ENCODE peak calls at places on chromosomes 11 and 22, in six cellular contexts. C is cardiac muscle cell; X is neural progenitor cell; Z is left lung; J is fibroblast of lung; L is effector memory CD4-positive, alpha-beta T cell. M is an unnamed sample. For H3K4me1, the result is how much of the 10 kb centered on the place peaks cover.

GRCh38 chr11:1467270-1467669 is 19.3 kb downstream of the MOB2 start:
- DNase-seq in Z (no peak), X (no peak), C (no peak), J (no peak), L (no peak), M (no peak)

GRCh38 chr11:69525516-69526452 is 44.3 kb downstream of the LINC01488 start:
- DNase-seq in J (no peak), X (no peak), Z (no peak), L (no peak), C (no peak), M (no peak)

GRCh38 chr11:67534070-67534679 is 10.9 kb upstream of the CABP2 start:
- DNase-seq in X (peak), J (no peak), L (no peak), C (no peak), Z (no peak), M (no peak)

GRCh38 chr11:63922673-63923192 is 5.8 kb upstream of the RCOR2 start:
- DNase-seq in X (no peak), C (no peak), Z (no peak), J (no peak), L (no peak), M (no peak)

GRCh38 chr22:19287889-19288288 is 3.6 kb downstream of the CLTCL1 start:
- DNase-seq in J (peak), C (peak), Z (no peak), L (no peak), X (no peak), M (no peak)

GRCh38 chr11:132024587-132025295 is 654.3 kb downstream of the NTM start:
- DNase-seq in Z (no peak), L (no peak), X (no peak), C (peak), J (peak), M (no peak)

GRCh38 chr11:65883058-65883761 is 3.6 kb downstream of the CTSW start:
- DNase-seq in X (no peak), L (no peak), Z (peak), J (no peak), C (no peak), M (no peak)

GRCh38 chr11:65719887-65720236 is 736 bp downstream of the RNASEH2C start:
- DNase-seq in X (no peak), J (peak), C (peak), Z (no peak), L (no peak), M (no peak)

GRCh38 chr11:68009391-68010000 is 631 bp upstream of the ALDH3B1 start:
- DNase-seq in L (no peak), J (peak), Z (peak), X (no peak), C (peak), M (peak)

GRCh38 chr11:108218455-108218854 is 4.0 kb downstream of the NPAT start:
- DNase-seq in X (no peak), L (no peak), Z (no peak), J (peak), C (no peak), M (no peak)

GRCh38 chr11:76672431-76673163 is 2.0 kb upstream of the LRRC32 start:
- DNase-seq in J (no peak), L (no peak), Z (peak), X (no peak), C (no peak), M (peak)

GRCh38 chr22:36858156-36858555 is 2.6 kb upstream of the NCF4 start:
- DNase-seq in L (no peak), Z (no peak), J (no peak), X (no peak), C (no peak), M (no peak)
- H3K4me1 ChIP-seq in L (under half), Z (half or more), J (under half), X (under half), C (under half), M (under half)

DNA sequence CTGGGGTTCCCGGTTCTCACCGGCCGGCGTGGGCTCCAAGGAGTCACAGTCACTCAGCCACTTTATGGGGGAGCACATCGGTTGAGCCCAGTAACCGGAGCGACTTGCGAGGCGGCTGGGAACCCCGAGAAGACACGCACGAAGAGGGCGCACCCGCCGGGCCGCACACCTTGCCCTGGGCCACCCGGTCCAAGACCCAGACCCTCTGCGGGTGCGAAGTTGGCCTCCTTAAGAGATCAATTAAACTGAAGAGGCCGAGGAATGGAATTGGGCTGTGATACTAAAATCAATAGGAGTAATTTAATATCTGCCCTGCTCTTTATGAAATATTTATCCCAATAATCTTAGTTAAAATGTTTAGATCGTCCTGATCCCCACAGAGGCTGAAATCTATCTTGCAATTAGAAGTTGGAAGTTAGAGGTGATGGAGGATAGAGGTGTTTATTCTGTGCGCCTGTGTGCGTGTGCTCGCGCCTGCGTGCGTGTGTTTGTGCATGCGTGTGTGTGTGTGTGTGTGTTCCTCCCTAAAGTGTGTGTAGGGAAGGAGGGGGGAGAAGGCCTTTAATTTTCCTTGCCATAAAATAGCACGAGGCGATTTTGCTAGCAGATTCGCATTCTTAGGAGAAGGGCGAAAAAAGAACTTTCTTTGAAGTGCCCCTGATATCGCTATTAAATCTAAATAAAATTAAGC is 978 bp upstream of the MN1 start:
- DNase-seq in X (no peak), L (no peak), J (no peak), C (no peak), Z (no peak), M (no peak)
- H3K27ac ChIP-seq in X (no peak), L (no peak), J (no peak), C (peak), Z (peak), M (no peak)

DNA sequence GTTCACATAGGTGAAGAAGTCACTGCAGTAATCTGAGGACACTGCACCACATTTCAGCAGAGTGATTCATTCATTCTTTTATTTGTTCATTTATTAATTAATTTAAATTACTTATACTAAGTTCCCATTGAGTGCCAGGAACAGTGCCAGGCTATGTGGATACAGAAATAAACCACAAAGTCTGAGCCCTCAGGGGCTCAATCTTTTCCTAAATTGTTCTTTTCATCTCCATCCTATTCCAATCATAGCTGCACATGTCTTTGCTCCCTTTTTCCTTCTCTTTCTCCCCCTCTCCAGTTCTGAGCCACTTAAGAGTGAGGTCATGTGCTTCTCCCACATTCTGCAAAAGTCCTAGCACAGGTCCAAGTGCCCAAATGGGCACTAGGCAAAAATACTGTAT is 4.9 kb downstream of the SYTL2 start:
- DNase-seq in X (no peak), Z (no peak), J (no peak), C (no peak), L (no peak), M (no peak)
- H3K4me3 ChIP-seq in X (no peak), Z (no peak), J (no peak), C (no peak), L (no peak), M (no peak)

GRCh38 chr11:128516467-128516778 is 70.9 kb downstream of the ETS1 start:
- DNase-seq in L (no peak), C (no peak), X (no peak), Z (no peak), J (no peak), M (no peak)
- H3K4me1 ChIP-seq in L (under half), C (under half), X (under half), Z (half or more), J (under half), M (half or more)

GRCh38 chr22:27480487-27480886 is 321.1 kb downstream of the MN1 start:
- DNase-seq in X (peak), Z (no peak), L (no peak), C (no peak), J (no peak), M (no peak)

GRCh38 chr22:27485842-27486241 is 315.7 kb downstream of the MN1 start:
- DNase-seq in X (no peak), J (no peak), L (no peak), Z (no peak), C (no peak), M (no peak)

GRCh38 chr22:27482414-27482813 is 319.1 kb downstream of the MN1 start:
- DNase-seq in L (no peak), J (no peak), C (no peak), Z (no peak), X (no peak), M (no peak)

GRCh38 chr22:27487600-27488450 is 313.7 kb downstream of the MN1 start:
- DNase-seq in J (peak), Z (no peak), L (no peak), C (no peak), X (no peak), M (no peak)

DNA sequence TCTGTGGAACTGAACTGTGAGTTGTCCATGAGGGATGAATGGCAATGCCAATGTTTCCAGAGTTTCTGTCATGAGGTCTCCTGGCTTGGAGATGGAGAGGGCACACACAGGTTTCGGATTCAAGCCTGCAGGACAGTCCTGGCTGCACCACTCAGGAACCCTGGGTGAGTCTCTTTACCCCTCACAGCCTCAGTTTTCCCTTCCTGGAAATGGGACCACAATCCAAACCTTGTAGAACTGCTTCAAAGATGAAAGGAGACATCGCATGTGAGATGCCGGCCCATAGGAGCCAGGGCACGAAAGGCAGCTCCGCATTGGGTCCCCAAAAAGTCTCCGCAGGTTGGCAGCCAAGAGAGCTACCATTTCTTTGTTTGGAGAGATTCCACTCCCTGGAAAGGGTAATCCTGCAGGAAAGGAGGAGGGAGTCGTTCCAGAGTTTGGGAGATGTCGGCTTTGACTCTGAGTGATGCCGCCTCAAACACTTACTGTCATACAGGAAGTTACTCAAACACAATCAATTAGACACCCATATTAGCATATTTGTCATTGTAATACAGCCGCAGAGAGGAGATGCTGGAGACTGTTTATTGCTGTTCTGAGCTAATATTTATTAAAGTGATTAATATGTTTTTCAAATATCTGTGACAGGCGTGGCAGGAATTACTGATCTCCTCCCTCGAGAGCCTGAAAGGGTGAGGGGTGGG is 318.3 kb downstream of the MN1 start:
- DNase-seq in Z (no peak), J (no peak), L (no peak), C (no peak), X (no peak), M (no peak)
- H3K27ac ChIP-seq in Z (no peak), J (no peak), L (no peak), C (no peak), X (no peak), M (no peak)

GRCh38 chr11:117230286-117230961 is 1.4 kb downstream of the PCSK7 start:
- DNase-seq in Z (no peak), C (peak), J (peak), X (no peak), L (no peak), M (peak)
- H3K4me3 ChIP-seq in Z (no peak), C (no peak), J (peak), X (peak), L (peak), M (peak)

GRCh38 chr22:45534339-45535192 is 31.9 kb downstream of the FBLN1 start:
- DNase-seq in C (peak), J (peak), L (no peak), Z (no peak), X (no peak), M (no peak)
- H3K4me1 ChIP-seq in C (under half), J (under half), L (under half), Z (under half), X (under half), M (under half)